ENCODE peak calls at places on chromosomes 6 and 20, in ten cellular contexts. A is fibroblast of lung, W is astrocyte of the spinal cord, F is stomach, V is BE2C, U is activated B cell treated with CpG ODN at 0.5 μM for 24 hours, Z is A673, D is HFFc6, I is RWPE1, T is type B pancreatic cell. O is an unnamed sample.

GRCh38 chr6:8539446-8539845 is 104.1 kb upstream of the SLC35B3 start:
- DNase-seq in A (peak), W (peak), F (no peak), V (no peak), U (no peak), Z (peak), D (peak), I (peak), T (no peak), O (peak)

GRCh38 chr6:6191476-6191875 is 129.0 kb downstream of the F13A1 start:
- DNase-seq in A (no peak), W (no peak), F (no peak), V (no peak), U (no peak), Z (peak), D (no peak), I (no peak), T (no peak), O (peak)

GRCh38 chr6:19830171-19830570 is 7.0 kb upstream of the ID4 start:
- DNase-seq in A (peak), W (no peak), F (no peak), V (no peak), U (no peak), Z (no peak), D (peak), I (no peak), T (no peak), O (no peak)

GRCh38 chr6:38638941-38639497 is 710 bp downstream of the BTBD9 start:
- DNase-seq in A (peak), W (peak), F (peak), V (peak), U (no peak), Z (no peak), D (peak), I (peak), T (no peak), O (peak)

GRCh38 chr6:22451960-22452359 is 117.4 kb upstream of the HDGFL1 start:
- DNase-seq in A (no peak), W (peak), F (no peak), V (no peak), U (no peak), Z (no peak), D (no peak), I (no peak), T (no peak), O (no peak)

GRCh38 chr6:89454300-89454699 is 21.3 kb downstream of the ANKRD6 start:
- DNase-seq in A (no peak), W (no peak), F (no peak), V (no peak), U (no peak), Z (no peak), D (no peak), I (no peak), T (no peak), O (no peak)

GRCh38 chr20:53934421-53935352 is 135.7 kb downstream of the BCAS1 start:
- DNase-seq in A (peak), W (peak), F (no peak), V (no peak), U (no peak), Z (peak), D (peak), I (peak), T (no peak), O (peak)

GRCh38 chr6:161319231-161319630 is 45.4 kb upstream of the AGPAT4 start:
- DNase-seq in A (no peak), W (no peak), F (no peak), V (no peak), U (no peak), Z (no peak), D (no peak), I (no peak), T (no peak), O (no peak)

GRCh38 chr6:53066059-53066406 is 829 bp downstream of the FBXO9 start:
- DNase-seq in A (peak), W (peak), F (peak), V (peak), U (peak), Z (peak), D (no peak), I (peak), T (no peak), O (peak)

GRCh38 chr6:3321875-3322274 is 63.1 kb downstream of the PSMG4 start:
- DNase-seq in A (no peak), W (no peak), F (peak), V (no peak), U (no peak), Z (no peak), D (no peak), I (no peak), T (no peak), O (no peak)

GRCh38 chr6:77467038-77467437 is 3.7 kb upstream of the HTR1B start:
- DNase-seq in A (peak), W (peak), F (no peak), V (no peak), U (no peak), Z (no peak), D (no peak), I (no peak), T (no peak), O (no peak)

GRCh38 chr6:9628819-9629218 is 786.1 kb downstream of the TFAP2A start:
- DNase-seq in A (no peak), W (no peak), F (no peak), V (no peak), U (no peak), Z (no peak), D (no peak), I (peak), T (no peak), O (no peak)

DNA sequence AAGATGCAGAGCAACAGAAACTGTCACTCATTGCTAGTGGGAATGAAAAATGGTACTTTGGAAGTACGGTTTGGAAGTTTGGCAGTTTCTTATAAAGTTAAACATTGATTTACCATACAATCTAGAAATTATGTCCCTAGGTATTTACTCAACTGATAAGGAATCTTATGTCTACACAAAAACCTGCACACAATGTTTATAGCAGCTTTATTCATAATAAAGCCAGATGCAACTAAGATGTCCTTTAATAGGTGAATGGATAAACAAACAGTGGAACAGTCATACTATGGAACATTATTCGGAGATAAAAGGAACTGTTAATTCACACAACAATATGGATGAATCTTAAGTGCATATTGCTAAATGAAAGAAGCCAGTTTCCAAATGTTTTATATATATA is 96.2 kb upstream of the SIRPA start:
- DNase-seq in A (no peak), W (no peak), F (no peak), V (no peak), U (no peak), Z (no peak), D (no peak), I (no peak), T (no peak), O (no peak)
- TF ChIP-seq CTCF in A (no peak), W (no peak), F (no peak), V (no peak), U (no peak), Z (no peak), D (no peak), I (no peak), T (no peak), O (no peak)

GRCh38 chr6:96542702-96543101 is 20.2 kb upstream of the FHL5 start:
- DNase-seq in A (peak), W (no peak), F (no peak), V (peak), U (no peak), Z (peak), D (peak), I (no peak), T (no peak), O (no peak)
- TF ChIP-seq CTCF in A (peak), W (peak), F (no peak), V (peak), U (no peak), Z (peak), D (peak), I (no peak), T (peak), O (no peak)

GRCh38 chr6:164008902-164009301 is 594.4 kb downstream of the QKI start:
- DNase-seq in A (no peak), W (no peak), F (no peak), V (no peak), U (no peak), Z (no peak), D (no peak), I (no peak), T (no peak), O (no peak)
- TF ChIP-seq CTCF in A (no peak), W (no peak), F (no peak), V (no peak), U (no peak), Z (no peak), D (no peak), I (no peak), T (no peak), O (no peak)

DNA sequence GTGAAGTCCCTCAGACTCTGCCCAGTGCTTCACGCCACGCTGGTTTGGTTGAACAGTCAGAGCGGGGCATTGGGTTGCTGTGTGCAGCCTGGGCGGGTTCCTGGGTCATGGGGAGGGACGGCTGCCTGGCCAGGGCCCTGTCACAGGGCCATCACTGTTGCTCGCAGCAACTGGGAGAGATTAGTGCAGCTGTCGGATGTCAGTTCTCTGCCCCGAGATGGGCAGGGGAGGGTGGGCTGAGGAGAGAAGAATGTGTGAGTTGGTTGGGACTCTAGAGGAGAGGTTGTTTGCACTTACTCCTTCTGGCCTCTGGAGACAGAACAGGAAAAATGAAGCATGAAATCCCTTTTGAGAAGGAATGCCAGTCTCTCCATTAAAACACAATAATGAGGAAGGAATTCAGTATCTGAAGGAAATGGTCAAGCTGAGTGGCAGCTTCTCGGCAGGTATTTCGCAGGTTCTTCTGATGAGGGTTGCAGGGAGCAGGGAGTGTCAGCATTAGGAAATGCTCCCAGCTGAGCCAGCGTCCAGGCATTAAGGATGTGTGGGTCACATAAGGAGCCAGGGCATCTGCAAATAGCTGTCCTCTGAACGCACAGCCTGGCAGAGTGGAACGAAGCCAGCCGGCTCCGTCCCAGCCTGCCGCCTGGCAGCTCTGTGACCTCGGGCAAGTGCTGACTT is 95.9 kb downstream of the SSR1 start:
- DNase-seq in A (peak), W (no peak), F (no peak), V (no peak), U (no peak), Z (peak), D (no peak), I (peak), T (no peak), O (no peak)
- TF ChIP-seq CTCF in A (peak), W (peak), F (no peak), V (no peak), U (no peak), Z (peak), D (peak), I (no peak), T (peak), O (no peak)

DNA sequence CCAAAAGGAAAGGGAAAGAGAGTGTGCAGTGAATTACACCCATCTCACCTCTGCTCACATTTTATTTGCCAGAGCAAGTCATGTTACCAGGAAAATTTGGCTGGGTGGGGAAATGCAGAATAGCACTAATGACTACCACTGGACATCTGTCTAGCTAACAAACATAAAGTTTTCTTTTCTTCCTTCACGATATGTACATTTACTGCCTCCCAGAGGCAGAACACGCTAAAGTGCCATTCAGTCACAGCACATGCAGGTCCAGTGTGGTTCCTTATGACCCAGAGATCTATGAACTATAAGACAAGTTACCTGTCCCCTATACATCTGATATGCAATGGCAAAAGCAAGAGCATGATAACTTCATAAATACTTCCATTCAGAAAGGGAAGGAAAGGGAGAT is 194.1 kb downstream of the OGFRL1 start:
- DNase-seq in A (peak), W (peak), F (no peak), V (no peak), U (no peak), Z (peak), D (no peak), I (no peak), T (no peak), O (no peak)
- TF ChIP-seq CTCF in A (peak), W (peak), F (no peak), V (no peak), U (no peak), Z (peak), D (peak), I (no peak), T (no peak), O (no peak)

GRCh38 chr6:159723259-159723658 is 4.0 kb upstream of the WTAP start:
- DNase-seq in A (no peak), W (no peak), F (no peak), V (no peak), U (no peak), Z (no peak), D (no peak), I (no peak), T (no peak), O (no peak)

GRCh38 chr6:159718634-159719033 is 8.7 kb upstream of the WTAP start:
- DNase-seq in A (no peak), W (no peak), F (no peak), V (no peak), U (no peak), Z (no peak), D (no peak), I (no peak), T (no peak), O (no peak)

GRCh38 chr6:159719287-159719686 is 8.0 kb upstream of the WTAP start:
- DNase-seq in A (no peak), W (no peak), F (no peak), V (no peak), U (no peak), Z (no peak), D (no peak), I (no peak), T (no peak), O (no peak)

GRCh38 chr6:159722655-159723054 is 4.7 kb upstream of the WTAP start:
- DNase-seq in A (no peak), W (no peak), F (no peak), V (no peak), U (no peak), Z (no peak), D (no peak), I (no peak), T (no peak), O (no peak)

GRCh38 chr6:159720708-159721107 is 6.6 kb upstream of the WTAP start:
- DNase-seq in A (peak), W (peak), F (no peak), V (no peak), U (no peak), Z (no peak), D (no peak), I (peak), T (no peak), O (peak)
- TF ChIP-seq CTCF in A (peak), W (peak), F (peak), V (peak), U (no peak), Z (peak), D (peak), I (peak), T (peak), O (peak)

GRCh38 chr20:25000268-25000801 is 7.8 kb upstream of the APMAP start:
- DNase-seq in A (peak), W (peak), F (peak), V (peak), U (no peak), Z (no peak), D (peak), I (peak), T (peak), O (no peak)
- TF ChIP-seq CTCF in A (no peak), W (no peak), F (no peak), V (peak), U (no peak), Z (no peak), D (peak), I (no peak), T (no peak), O (no peak)

GRCh38 chr6:71419954-71420692 is 131.5 kb downstream of the OGFRL1 start:
- DNase-seq in A (peak), W (peak), F (peak), V (peak), U (peak), Z (no peak), D (no peak), I (no peak), T (peak), O (peak)
- TF ChIP-seq CTCF in A (no peak), W (peak), F (no peak), V (no peak), U (no peak), Z (peak), D (peak), I (peak), T (peak), O (no peak)

GRCh38 chr6:134394905-134395304 is 77.0 kb upstream of the SGK1 start:
- DNase-seq in A (no peak), W (no peak), F (no peak), V (no peak), U (no peak), Z (no peak), D (no peak), I (peak), T (no peak), O (no peak)
- TF ChIP-seq CTCF in A (no peak), W (no peak), F (no peak), V (no peak), U (no peak), Z (no peak), D (no peak), I (no peak), T (no peak), O (no peak)